ENCODE peak calls at places on chromosomes 16 and 17, in six cellular contexts. F, I, E, W, V and G are unnamed samples.
A peak's percentile ranks its signal among the peaks of the same experiment; 100 is the strongest.

GRCh38 chr17:38925263-38925995 is at the start of gene LASP1NB:
- DNase-seq in F (no peak), I (no peak), E (no peak), W (no peak), V (peak; percentile 62), G (no peak)

GRCh38 chr17:38543403-38544174 is 62.2 kb downstream of the SRCIN1 start:
- DNase-seq in F (no peak), I (no peak), E (no peak), W (no peak), V (no peak), G (no peak)

GRCh38 chr16:72952404-72953301 is 95.3 kb downstream of the ZFHX3 start:
- DNase-seq in F (no peak), I (no peak), E (no peak), W (peak; percentile 58), V (no peak), G (no peak)

GRCh38 chr17:72406501-72406900 is 285.7 kb downstream of the SOX9 start:
- DNase-seq in F (no peak), I (no peak), E (no peak), W (no peak), V (no peak), G (no peak)

GRCh38 chr16:79618041-79618711 is 17.6 kb upstream of the MAF start:
- DNase-seq in F (no peak), I (no peak), E (no peak), W (no peak), V (no peak), G (no peak)

GRCh38 chr16:55373489-55373832 is 49.5 kb downstream of the IRX6 start:
- DNase-seq in F (no peak), I (no peak), E (no peak), W (no peak), V (no peak), G (no peak)

GRCh38 chr17:35917519-35918213 is 12.9 kb downstream of the RDM1 start:
- DNase-seq in F (no peak), I (no peak), E (no peak), W (no peak), V (no peak), G (no peak)

GRCh38 chr17:45110676-45111611 is 21.4 kb downstream of the PLCD3 start:
- DNase-seq in F (no peak), I (no peak), E (no peak), W (no peak), V (no peak), G (no peak)

GRCh38 chr17:8412089-8412488 is 14.5 kb upstream of the RNF222 start:
- DNase-seq in F (no peak), I (no peak), E (no peak), W (no peak), V (no peak), G (no peak)

GRCh38 chr16:18983565-18984424 is at the start of gene TMC7:
- DNase-seq in F (peak; percentile 87), I (no peak), E (no peak), W (peak; percentile 93), V (no peak), G (no peak)

GRCh38 chr17:41816637-41817320 is 4.0 kb downstream of the FKBP10 start:
- DNase-seq in F (no peak), I (no peak), E (no peak), W (no peak), V (no peak), G (no peak)